ENCODE peak calls at places on chromosomes 7 and 10, in seven cellular contexts. A, S, U, T, I, H and O are unnamed samples.

GRCh38 chr10:66782776-66783175 is 143.1 kb upstream of the LRRTM3 start:
- DNase-seq in A (no peak), S (no peak), U (no peak), T (peak), I (no peak), H (no peak), O (peak)

GRCh38 chr7:138891446-138891810 is 89.8 kb downstream of the KIAA1549 start:
- DNase-seq in A (no peak), S (no peak), U (peak), T (no peak), I (peak), H (no peak), O (peak)

GRCh38 chr7:27107901-27108381 is 5.5 kb upstream of the HOXA2 start:
- DNase-seq in A (no peak), S (no peak), U (peak), T (peak), I (no peak), H (no peak), O (no peak)

GRCh38 chr10:101047961-101048892 is 13.6 kb upstream of the KAZALD1 start:
- DNase-seq in A (no peak), S (no peak), U (no peak), T (no peak), I (no peak), H (no peak), O (no peak)

GRCh38 chr10:3339531-3339950 is 167.0 kb upstream of the PITRM1 start:
- DNase-seq in A (no peak), S (no peak), U (no peak), T (peak), I (no peak), H (no peak), O (peak)

GRCh38 chr10:110420401-110421193 is 77.1 kb upstream of the DUSP5 start:
- DNase-seq in A (peak), S (no peak), U (peak), T (peak), I (no peak), H (no peak), O (peak)

GRCh38 chr7:130899638-130900401 is 165.8 kb upstream of the KLF14 start:
- DNase-seq in A (peak), S (peak), U (no peak), T (no peak), I (no peak), H (peak), O (no peak)

GRCh38 chr7:117652943-117653700 is 173.3 kb downstream of the CFTR start:
- DNase-seq in A (no peak), S (no peak), U (no peak), T (no peak), I (no peak), H (no peak), O (no peak)

GRCh38 chr10:11712761-11713160 is 29.4 kb upstream of the ECHDC3 start:
- DNase-seq in A (no peak), S (no peak), U (no peak), T (peak), I (no peak), H (no peak), O (peak)

DNA sequence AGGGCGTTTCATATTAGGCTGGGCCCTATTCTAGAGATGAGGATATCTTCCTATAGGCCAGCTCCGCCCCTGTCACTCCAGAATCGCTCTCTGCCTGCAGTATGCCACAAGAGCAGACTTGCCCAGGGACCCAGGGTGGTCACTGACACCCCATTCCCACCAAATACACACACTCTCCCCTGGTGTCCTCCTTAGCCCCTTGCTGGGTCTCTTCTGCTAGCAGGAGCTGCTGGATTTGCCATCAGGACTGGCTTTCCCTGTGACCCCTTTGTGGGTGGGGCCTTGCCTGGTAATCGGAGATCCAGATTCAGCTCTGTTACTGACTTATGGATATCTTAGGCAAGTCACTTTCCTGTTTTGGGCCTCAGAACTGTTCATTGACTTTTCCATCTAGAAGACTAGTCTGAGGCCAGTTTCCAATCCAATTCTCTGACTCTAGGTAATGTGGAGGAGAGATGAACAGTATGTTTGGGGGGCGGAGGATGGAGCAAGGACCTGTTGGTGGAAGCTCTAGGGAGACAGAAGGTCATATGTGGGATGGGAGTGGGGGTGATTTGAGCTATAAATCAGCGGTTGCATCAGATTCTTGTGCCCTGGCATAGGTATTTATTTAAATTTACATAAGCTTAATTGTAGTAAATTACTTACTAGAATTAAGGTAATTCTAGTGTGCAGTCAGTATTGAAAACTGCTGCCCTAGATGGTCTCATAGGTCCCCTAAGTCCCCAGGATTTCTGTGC is 1.6 kb downstream of the TSPAN15 start:
- DNase-seq in A (no peak), S (no peak), U (no peak), T (no peak), I (no peak), H (no peak), O (no peak)
- H3K4me3 ChIP-seq in A (no peak), S (peak), U (no peak), T (no peak), I (no peak), H (no peak), O (no peak)

GRCh38 chr7:19117870-19118608 is 603 bp upstream of the TWIST1 start:
- DNase-seq in A (peak), S (no peak), U (no peak), T (no peak), I (no peak), H (no peak), O (no peak)
- TF ChIP-seq CTCF in A (no peak), S (no peak), U (peak), T (no peak), I (peak), H (no peak), O (peak)

GRCh38 chr10:95909591-95909990 is 1.8 kb downstream of the CC2D2B start:
- DNase-seq in A (no peak), S (no peak), U (no peak), T (no peak), I (no peak), H (no peak), O (no peak)

GRCh38 chr10:95907454-95908253 is at the start of gene CC2D2B:
- DNase-seq in A (peak), S (peak), U (peak), T (peak), I (peak), H (peak), O (peak)

GRCh38 chr10:95906675-95907453 is 911 bp upstream of the CC2D2B start:
- DNase-seq in A (peak), S (peak), U (peak), T (peak), I (peak), H (peak), O (peak)

GRCh38 chr10:95908450-95908849 is 675 bp downstream of the CC2D2B start:
- DNase-seq in A (no peak), S (no peak), U (no peak), T (no peak), I (no peak), H (no peak), O (no peak)
- H3K4me3 ChIP-seq in A (no peak), S (no peak), U (no peak), T (no peak), I (no peak), H (peak), O (no peak)

DNA sequence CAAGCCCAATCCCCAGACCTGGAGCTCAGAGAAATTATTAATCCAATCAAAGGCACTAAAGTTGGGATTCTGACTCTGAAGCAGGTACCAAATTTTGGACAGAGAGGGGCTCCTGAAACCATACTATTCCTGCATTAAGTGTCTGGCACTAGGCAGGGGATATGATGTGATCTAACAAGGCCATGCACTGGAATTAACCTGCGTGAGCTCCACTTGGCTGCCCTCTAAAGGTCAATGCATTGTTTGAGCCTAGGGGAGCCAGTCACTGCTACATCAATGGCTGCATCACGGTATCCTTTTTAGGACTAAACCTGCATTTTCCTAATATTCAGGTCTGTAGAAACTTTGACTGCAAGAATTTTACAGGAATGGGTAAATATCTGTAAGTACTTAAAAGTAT is 42.1 kb downstream of the ST8SIA6 start:
- DNase-seq in A (no peak), S (no peak), U (no peak), T (no peak), I (no peak), H (no peak), O (no peak)
- TF ChIP-seq CTCF in A (no peak), S (peak), U (no peak), T (no peak), I (no peak), H (no peak), O (no peak)

GRCh38 chr7:116380030-116380429 is 119.5 kb upstream of the CAV2 start:
- DNase-seq in A (no peak), S (no peak), U (peak), T (peak), I (no peak), H (no peak), O (no peak)
- H3K4me3 ChIP-seq in A (no peak), S (no peak), U (no peak), T (no peak), I (no peak), H (no peak), O (no peak)

DNA sequence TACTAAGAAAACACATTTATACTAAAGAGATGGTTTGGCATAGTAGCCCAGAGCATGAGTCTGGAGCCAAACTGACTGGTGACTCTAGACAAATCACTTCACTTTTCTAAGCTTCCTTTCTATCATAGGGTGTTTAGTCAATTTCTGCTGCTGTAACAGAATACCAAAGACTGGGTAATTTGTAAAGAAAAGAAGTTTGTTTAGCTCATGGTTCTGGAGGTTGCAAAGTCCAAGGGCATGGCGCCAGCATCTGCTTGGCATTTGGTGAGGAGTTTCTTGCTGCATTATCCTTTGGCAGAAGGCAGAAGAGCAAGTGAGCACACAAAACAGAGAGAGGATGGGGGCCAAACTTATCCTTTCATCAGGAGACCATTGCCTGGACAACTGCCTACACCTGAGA is 146.3 kb downstream of the CHCHD3 start:
- DNase-seq in A (no peak), S (no peak), U (no peak), T (no peak), I (no peak), H (no peak), O (no peak)
- TF ChIP-seq CTCF in A (no peak), S (no peak), U (no peak), T (no peak), I (no peak), H (no peak), O (no peak)

GRCh38 chr10:17744395-17744841 is 7.6 kb upstream of the TMEM236 start:
- DNase-seq in A (no peak), S (no peak), U (no peak), T (no peak), I (no peak), H (no peak), O (no peak)
- H3K4me3 ChIP-seq in A (no peak), S (no peak), U (no peak), T (no peak), I (no peak), H (peak), O (no peak)